ENCODE peak calls at places on chromosomes 1 and 21, in nine cellular contexts. T is GM12865, N is brain microvascular endothelial cell, F is heart right ventricle, A is fibroblast of mammary gland, K is colonic mucosa, B is fibroblast of lung, R is thoracic aorta, M is right lobe of liver. D is an unnamed sample.

GRCh38 chr1:36625253-36625958 is 142.7 kb upstream of the CSF3R start:
- DNase-seq in T (no peak), N (no peak), F (no peak), A (no peak), K (no peak), B (no peak), R (no peak), M (no peak), D (no peak)

GRCh38 chr1:186617860-186618780 is 62.1 kb downstream of the PTGS2 start:
- DNase-seq in T (peak), N (no peak), F (peak), A (peak), K (peak), B (peak), R (peak), M (peak), D (peak)

GRCh38 chr1:14027099-14027498 is 327.1 kb downstream of the PRDM2 start:
- DNase-seq in T (no peak), N (no peak), F (no peak), A (no peak), K (no peak), B (no peak), R (no peak), M (no peak), D (no peak)

GRCh38 chr1:154344977-154345837 is 19.9 kb downstream of the ATP8B2 start:
- DNase-seq in T (peak), N (peak), F (no peak), A (peak), K (peak), B (peak), R (no peak), M (no peak), D (peak)

GRCh38 chr1:1069711-1070676 is 4.1 kb downstream of the RNF223 start:
- DNase-seq in T (no peak), N (no peak), F (no peak), A (no peak), K (no peak), B (no peak), R (no peak), M (no peak), D (no peak)

GRCh38 chr1:206812456-206812855 is 40.2 kb upstream of the IL10 start:
- DNase-seq in T (no peak), N (no peak), F (no peak), A (no peak), K (no peak), B (no peak), R (no peak), M (no peak), D (no peak)

GRCh38 chr21:35381743-35382310 is 332.7 kb upstream of the RUNX1 start:
- DNase-seq in T (no peak), N (no peak), F (no peak), A (no peak), K (no peak), B (no peak), R (no peak), M (no peak), D (no peak)

GRCh38 chr1:226600254-226600653 is 51.7 kb downstream of the STUM start:
- DNase-seq in T (no peak), N (no peak), F (no peak), A (no peak), K (no peak), B (no peak), R (no peak), M (no peak), D (no peak)

GRCh38 chr1:210289248-210289647 is 39.5 kb upstream of the HHAT start:
- DNase-seq in T (no peak), N (no peak), F (no peak), A (no peak), K (no peak), B (no peak), R (no peak), M (no peak), D (no peak)

GRCh38 chr1:165543651-165544452 is at the start of gene LRRC52:
- DNase-seq in T (no peak), N (no peak), F (peak), A (no peak), K (no peak), B (no peak), R (no peak), M (peak), D (no peak)

GRCh38 chr1:185732941-185733340 is 1.2 kb upstream of the HMCN1 start:
- DNase-seq in T (no peak), N (no peak), F (no peak), A (no peak), K (no peak), B (no peak), R (no peak), M (no peak), D (no peak)

GRCh38 chr1:59779949-59780348 is 34.8 kb upstream of the HOOK1 start:
- DNase-seq in T (no peak), N (no peak), F (no peak), A (no peak), K (no peak), B (no peak), R (no peak), M (no peak), D (no peak)

GRCh38 chr21:32914424-32915070 is 111.2 kb upstream of the OLIG2 start:
- DNase-seq in T (peak), N (no peak), F (no peak), A (no peak), K (no peak), B (no peak), R (no peak), M (no peak), D (no peak)

GRCh38 chr1:201999625-202000238 is 10.7 kb upstream of the ELF3 start:
- DNase-seq in T (peak), N (no peak), F (no peak), A (peak), K (no peak), B (peak), R (no peak), M (no peak), D (peak)

GRCh38 chr1:156625436-156626078 is 6.3 kb downstream of the HAPLN2 start:
- DNase-seq in T (peak), N (no peak), F (peak), A (peak), K (peak), B (peak), R (no peak), M (peak), D (peak)

GRCh38 chr1:234601217-234602017 is 8.6 kb downstream of the IRF2BP2 start:
- DNase-seq in T (no peak), N (no peak), F (no peak), A (peak), K (no peak), B (peak), R (no peak), M (no peak), D (peak)

GRCh38 chr1:202104073-202104472 is 18.6 kb upstream of the GPR37L1 start:
- DNase-seq in T (no peak), N (no peak), F (no peak), A (no peak), K (peak), B (no peak), R (no peak), M (no peak), D (no peak)

GRCh38 chr21:9739240-9739639 is 782.1 kb upstream of the TPTE start:
- DNase-seq in T (no peak), N (no peak), F (no peak), A (no peak), K (no peak), B (no peak), R (no peak), M (no peak), D (no peak)

GRCh38 chr1:211493865-211494653 is 2.1 kb upstream of the RD3 start:
- DNase-seq in T (no peak), N (no peak), F (no peak), A (no peak), K (no peak), B (no peak), R (no peak), M (no peak), D (no peak)

GRCh38 chr1:12078575-12078937 is 15.5 kb downstream of the TNFRSF8 start:
- DNase-seq in T (no peak), N (no peak), F (no peak), A (no peak), K (no peak), B (no peak), R (no peak), M (no peak), D (no peak)

GRCh38 chr1:46549697-46550681 is 1.5 kb downstream of the KNCN start:
- DNase-seq in T (peak), N (peak), F (no peak), A (peak), K (no peak), B (peak), R (no peak), M (no peak), D (peak)

GRCh38 chr1:239952348-239953307 is 139.1 kb upstream of the FMN2 start:
- DNase-seq in T (peak), N (peak), F (no peak), A (peak), K (no peak), B (no peak), R (no peak), M (no peak), D (no peak)

GRCh38 chr1:40870135-40870728 is 8.1 kb upstream of the CITED4 start:
- DNase-seq in T (no peak), N (no peak), F (no peak), A (peak), K (no peak), B (no peak), R (no peak), M (no peak), D (no peak)

GRCh38 chr1:89938171-89939055 is 56.5 kb upstream of the ZNF326 start:
- DNase-seq in T (no peak), N (no peak), F (no peak), A (peak), K (no peak), B (peak), R (no peak), M (no peak), D (peak)

GRCh38 chr1:161482610-161483009 is 22.6 kb upstream of the FCGR2A start:
- DNase-seq in T (no peak), N (no peak), F (no peak), A (peak), K (no peak), B (no peak), R (no peak), M (no peak), D (no peak)

GRCh38 chr1:161481624-161482392 is 23.4 kb upstream of the FCGR2A start:
- DNase-seq in T (no peak), N (no peak), F (no peak), A (no peak), K (no peak), B (no peak), R (no peak), M (no peak), D (no peak)

GRCh38 chr1:161483361-161483760 is 21.9 kb upstream of the FCGR2A start:
- DNase-seq in T (no peak), N (no peak), F (no peak), A (no peak), K (no peak), B (no peak), R (no peak), M (no peak), D (no peak)

GRCh38 chr1:161486806-161487482 is 18.3 kb upstream of the FCGR2A start:
- DNase-seq in T (peak), N (peak), F (no peak), A (peak), K (peak), B (peak), R (no peak), M (no peak), D (peak)

DNA sequence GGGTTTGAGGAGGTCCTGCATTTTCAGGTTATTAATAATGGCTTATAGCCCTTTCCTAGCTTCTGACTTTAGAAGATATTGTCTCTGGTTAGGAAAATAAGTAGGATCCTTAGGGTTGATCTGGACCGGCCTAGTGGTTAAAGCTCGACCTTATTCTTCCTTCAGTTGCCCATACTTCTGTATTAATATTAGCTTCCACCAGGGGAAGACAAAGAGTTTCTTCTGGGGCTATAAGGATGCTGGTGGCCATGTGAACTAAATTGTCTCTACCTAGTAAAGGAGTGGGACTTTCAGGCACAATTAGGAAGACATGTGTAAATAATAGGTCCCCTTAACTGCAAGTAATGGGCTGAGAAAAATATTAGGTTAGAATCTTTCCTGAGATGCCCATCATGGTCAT is 20.6 kb upstream of the FCGR2A start:
- DNase-seq in T (peak), N (no peak), F (no peak), A (peak), K (no peak), B (no peak), R (no peak), M (no peak), D (no peak)
- TF ChIP-seq CTCF in T (peak), N (peak), F (peak), A (peak), K (no peak), B (no peak), R (no peak), M (peak), D (peak)

DNA sequence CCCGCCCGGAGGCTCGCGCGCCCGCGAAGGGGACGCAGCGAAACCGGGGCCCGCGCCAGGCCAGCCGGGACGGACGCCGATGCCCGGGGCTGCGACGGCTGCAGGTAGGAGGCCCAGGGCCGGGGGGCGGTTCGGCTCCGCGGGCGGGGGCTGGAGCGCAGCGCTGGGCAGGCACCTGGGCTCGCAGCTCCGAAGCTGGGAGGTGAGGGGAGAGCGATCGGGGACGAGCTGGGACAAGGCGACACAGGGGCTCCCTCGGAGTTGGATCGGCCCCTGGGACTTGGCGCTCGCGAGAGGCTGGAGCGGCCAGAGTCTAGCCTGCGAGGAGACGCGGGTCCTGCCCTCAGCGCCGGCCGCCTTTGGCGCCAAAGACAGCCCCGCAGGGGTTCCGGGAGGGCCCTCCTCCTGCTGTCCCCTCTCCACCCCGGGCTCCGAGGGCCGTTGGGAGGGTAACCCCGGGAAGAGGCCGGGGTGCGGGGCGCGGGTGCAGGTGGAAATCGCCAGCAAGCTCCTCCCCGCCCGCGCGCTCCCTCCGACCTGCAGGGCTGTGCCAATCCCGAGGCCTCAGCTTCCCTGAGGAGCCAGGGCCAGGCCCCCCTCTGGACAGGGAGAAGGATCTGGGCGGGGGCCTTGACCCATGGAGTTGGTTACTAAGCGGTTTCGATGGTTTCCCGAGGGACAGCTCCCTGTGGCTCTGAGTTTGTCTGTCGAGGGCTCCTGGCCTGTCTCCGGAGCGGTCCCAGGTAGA is 396 bp downstream of the TP73 start:
- DNase-seq in T (peak), N (no peak), F (no peak), A (no peak), K (no peak), B (no peak), R (no peak), M (peak), D (no peak)
- H3K4me3 ChIP-seq in T (peak), N (no peak), F (peak), A (no peak), K (peak), B (no peak), R (peak), M (peak), D (no peak)

DNA sequence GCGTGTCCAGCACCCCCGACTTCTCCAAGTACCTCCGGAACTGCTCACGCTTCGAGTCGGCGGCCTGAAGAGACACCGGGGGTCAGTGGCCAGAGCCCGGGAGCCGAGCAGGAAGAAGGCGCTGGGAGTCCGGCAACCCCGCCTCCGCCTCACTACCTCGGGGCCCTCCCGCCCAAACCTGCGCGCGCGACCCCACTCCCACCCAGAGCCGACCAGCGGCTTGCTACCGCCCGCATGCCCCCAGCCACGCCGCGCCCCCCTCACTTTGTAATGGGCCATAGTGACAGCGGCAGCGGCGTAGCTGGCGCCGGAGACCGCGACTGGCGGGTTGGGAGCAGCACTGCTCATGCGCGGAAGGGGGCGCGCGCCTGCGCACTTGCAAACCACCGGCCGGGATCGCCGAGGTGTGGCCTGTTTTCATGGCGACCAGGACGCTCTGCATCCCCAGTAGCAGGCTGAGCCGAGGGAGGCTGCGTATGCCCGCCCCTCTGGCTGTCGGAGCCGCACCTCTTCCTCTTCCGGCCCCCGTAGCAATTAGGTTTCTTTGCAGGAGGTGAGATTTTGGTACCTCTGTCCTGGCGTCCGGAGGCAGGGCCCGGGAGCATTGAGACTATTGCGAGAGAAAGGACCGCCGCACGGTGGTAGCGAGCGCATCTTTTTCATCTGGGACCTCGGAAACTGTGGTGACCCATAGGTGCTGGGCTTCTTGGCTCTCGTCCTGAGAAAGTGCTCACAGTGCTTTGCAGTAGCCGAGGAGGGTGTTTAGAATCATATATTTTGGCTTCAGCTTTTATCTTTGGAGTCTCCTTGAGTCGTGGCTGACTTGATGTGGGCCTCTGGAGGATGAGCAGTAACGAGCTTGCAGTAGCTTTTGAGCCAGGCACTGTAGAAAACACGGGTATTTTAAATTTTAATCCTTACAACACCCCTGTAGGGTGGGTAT is at the start of gene MYCBP:
- DNase-seq in T (peak), N (peak), F (peak), A (peak), K (peak), B (peak), R (peak), M (peak), D (peak)
- TF ChIP-seq CTCF in T (no peak), N (peak), F (peak), A (no peak), K (no peak), B (peak), R (peak), M (no peak), D (no peak)

DNA sequence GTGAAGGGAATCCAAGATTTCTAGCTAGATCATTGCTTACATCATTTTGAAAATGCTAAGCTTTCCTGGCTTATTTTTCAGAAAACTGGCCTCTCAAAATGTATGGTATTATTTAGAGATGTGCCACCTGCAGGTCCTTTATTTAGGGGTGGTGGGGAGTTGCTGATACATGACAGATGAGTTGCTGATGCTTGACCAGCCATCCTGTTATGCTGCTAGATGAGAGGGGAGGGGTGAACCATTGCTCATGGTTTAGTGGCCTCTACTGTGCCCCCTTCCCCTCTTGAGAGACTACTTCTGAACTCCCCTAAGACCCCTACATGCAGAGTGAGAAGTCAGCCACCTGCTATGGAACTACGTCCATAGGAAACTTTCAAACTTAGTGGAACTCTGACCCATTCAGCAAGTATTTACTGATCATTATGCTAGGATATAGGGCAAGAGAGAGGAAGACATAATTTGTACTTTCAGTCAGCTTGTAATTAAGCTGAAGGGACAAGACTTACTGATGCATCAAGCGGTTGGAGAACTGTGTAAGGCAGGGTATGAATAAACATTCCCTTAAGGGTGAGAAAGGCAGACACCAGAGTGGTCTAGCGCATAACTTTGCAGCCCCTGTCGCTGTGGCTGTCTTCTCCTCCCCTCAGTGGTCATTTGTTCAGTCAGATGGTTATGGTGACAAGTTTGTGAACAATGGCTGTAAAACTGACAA is 34.6 kb downstream of the SLAMF6 start:
- DNase-seq in T (peak), N (no peak), F (no peak), A (no peak), K (no peak), B (no peak), R (no peak), M (no peak), D (no peak)
- H3K4me3 ChIP-seq in T (no peak), N (no peak), F (no peak), A (no peak), K (no peak), B (no peak), R (no peak), M (no peak), D (no peak)

GRCh38 chr1:172275478-172275877 is 145.0 kb upstream of the C1orf105 start:
- DNase-seq in T (no peak), N (no peak), F (no peak), A (no peak), K (no peak), B (no peak), R (no peak), M (no peak), D (no peak)

GRCh38 chr1:172277989-172278388 is 142.5 kb upstream of the C1orf105 start:
- DNase-seq in T (no peak), N (no peak), F (no peak), A (no peak), K (no peak), B (no peak), R (no peak), M (no peak), D (no peak)

GRCh38 chr1:172278478-172278877 is 142.0 kb upstream of the C1orf105 start:
- DNase-seq in T (no peak), N (peak), F (no peak), A (peak), K (no peak), B (peak), R (no peak), M (no peak), D (peak)

GRCh38 chr1:172276120-172276818 is 144.2 kb upstream of the C1orf105 start:
- DNase-seq in T (no peak), N (no peak), F (no peak), A (no peak), K (no peak), B (no peak), R (no peak), M (no peak), D (no peak)

DNA sequence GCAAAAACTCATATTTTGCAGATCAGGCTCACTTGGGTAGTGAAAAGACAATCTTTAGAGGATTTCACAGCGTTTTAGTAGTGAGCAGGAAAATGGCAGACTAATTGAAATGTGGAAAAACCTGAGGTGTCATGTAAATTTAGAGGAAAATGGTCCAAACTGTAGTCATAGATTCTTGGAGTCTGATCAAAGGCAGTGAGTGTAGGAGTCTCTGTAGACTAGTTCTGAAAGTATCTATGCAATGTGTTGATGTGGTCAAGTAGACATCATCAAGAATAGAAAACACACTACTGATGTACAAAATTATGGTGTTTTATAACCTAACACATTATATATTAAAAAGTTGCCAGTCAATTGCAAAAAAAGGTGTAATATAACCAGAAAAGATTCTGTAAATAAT is 143.2 kb upstream of the C1orf105 start:
- DNase-seq in T (no peak), N (no peak), F (no peak), A (peak), K (no peak), B (no peak), R (no peak), M (no peak), D (peak)
- TF ChIP-seq CTCF in T (no peak), N (no peak), F (no peak), A (no peak), K (no peak), B (no peak), R (no peak), M (no peak), D (no peak)